ENCODE peak calls at places on chromosomes 12 and 14, in four cellular contexts. N is CD8-positive, alpha-beta memory T cell; H is thoracic aorta; G is body of pancreas. Y is an unnamed sample.

GRCh38 chr12:75487310-75487709 is 6.8 kb downstream of the GLIPR1 start:
- DNase-seq in N (no peak), H (no peak), G (no peak), Y (no peak)

GRCh38 chr12:68200854-68201253 is 24.8 kb downstream of the IL26 start:
- DNase-seq in N (no peak), H (no peak), G (no peak), Y (no peak)

GRCh38 chr12:22682663-22683062 is 57.7 kb downstream of the ETNK1 start:
- DNase-seq in N (no peak), H (no peak), G (no peak), Y (no peak)

GRCh38 chr12:58873496-58873895 is 46.8 kb downstream of the LRIG3 start:
- DNase-seq in N (no peak), H (no peak), G (no peak), Y (no peak)

GRCh38 chr14:23076785-23077408 is 18.0 kb downstream of the ACIN1 start:
- DNase-seq in N (peak; percentile 19), H (no peak), G (no peak), Y (no peak)

GRCh38 chr14:38868415-38869290 is 234.4 kb downstream of the SEC23A start:
- DNase-seq in N (no peak), H (no peak), G (no peak), Y (no peak)

GRCh38 chr12:68317047-68317667 is 15.0 kb downstream of the MDM1 start:
- DNase-seq in N (peak; percentile 38), H (no peak), G (peak; percentile 43), Y (peak; percentile 51)

GRCh38 chr12:98243190-98243589 is 272.2 kb upstream of the TMPO start:
- DNase-seq in N (no peak), H (no peak), G (no peak), Y (no peak)

GRCh38 chr12:85155791-85156190 is 119.6 kb downstream of the LRRIQ1 start:
- DNase-seq in N (no peak), H (no peak), G (no peak), Y (no peak)

GRCh38 chr12:43856932-43857331 is 21.1 kb downstream of the TMEM117 start:
- DNase-seq in N (no peak), H (no peak), G (no peak), Y (no peak)

GRCh38 chr12:65962921-65963883 is 138.9 kb downstream of the HMGA2 start:
- DNase-seq in N (no peak), H (no peak), G (no peak), Y (peak; percentile 67)

GRCh38 chr14:21894003-21894897 is 220.6 kb upstream of the OR4E1 start:
- DNase-seq in N (peak; percentile 20), H (no peak), G (no peak), Y (peak; percentile 23)

GRCh38 chr14:78567343-78567742 is 397.2 kb downstream of the NRXN3 start:
- DNase-seq in N (no peak), H (no peak), G (no peak), Y (no peak)

GRCh38 chr14:89136587-89136986 is 280.4 kb downstream of the FOXN3 start:
- DNase-seq in N (no peak), H (no peak), G (no peak), Y (no peak)

GRCh38 chr12:32309811-32310755 is 89.3 kb upstream of the FGD4 start:
- DNase-seq in N (no peak), H (no peak), G (no peak), Y (peak; percentile 20)

GRCh38 chr12:93318720-93319522 is 58.8 kb upstream of the NUDT4 start:
- DNase-seq in N (no peak), H (no peak), G (no peak), Y (no peak)

GRCh38 chr12:105995986-105996385 is 142.8 kb downstream of the NUAK1 start:
- DNase-seq in N (no peak), H (no peak), G (no peak), Y (no peak)

GRCh38 chr12:13339538-13339937 is 143.0 kb downstream of the EMP1 start:
- DNase-seq in N (no peak), H (no peak), G (no peak), Y (no peak)

GRCh38 chr12:78236264-78236663 is 405.6 kb downstream of the NAV3 start:
- DNase-seq in N (no peak), H (no peak), G (no peak), Y (no peak)

GRCh38 chr12:1779783-1780182 is 40.6 kb upstream of the LRTM2 start:
- DNase-seq in N (no peak), H (no peak), G (no peak), Y (no peak)

GRCh38 chr12:94875525-94875924 is 128.0 kb downstream of the NDUFA12 start:
- DNase-seq in N (no peak), H (no peak), G (no peak), Y (no peak)

DNA sequence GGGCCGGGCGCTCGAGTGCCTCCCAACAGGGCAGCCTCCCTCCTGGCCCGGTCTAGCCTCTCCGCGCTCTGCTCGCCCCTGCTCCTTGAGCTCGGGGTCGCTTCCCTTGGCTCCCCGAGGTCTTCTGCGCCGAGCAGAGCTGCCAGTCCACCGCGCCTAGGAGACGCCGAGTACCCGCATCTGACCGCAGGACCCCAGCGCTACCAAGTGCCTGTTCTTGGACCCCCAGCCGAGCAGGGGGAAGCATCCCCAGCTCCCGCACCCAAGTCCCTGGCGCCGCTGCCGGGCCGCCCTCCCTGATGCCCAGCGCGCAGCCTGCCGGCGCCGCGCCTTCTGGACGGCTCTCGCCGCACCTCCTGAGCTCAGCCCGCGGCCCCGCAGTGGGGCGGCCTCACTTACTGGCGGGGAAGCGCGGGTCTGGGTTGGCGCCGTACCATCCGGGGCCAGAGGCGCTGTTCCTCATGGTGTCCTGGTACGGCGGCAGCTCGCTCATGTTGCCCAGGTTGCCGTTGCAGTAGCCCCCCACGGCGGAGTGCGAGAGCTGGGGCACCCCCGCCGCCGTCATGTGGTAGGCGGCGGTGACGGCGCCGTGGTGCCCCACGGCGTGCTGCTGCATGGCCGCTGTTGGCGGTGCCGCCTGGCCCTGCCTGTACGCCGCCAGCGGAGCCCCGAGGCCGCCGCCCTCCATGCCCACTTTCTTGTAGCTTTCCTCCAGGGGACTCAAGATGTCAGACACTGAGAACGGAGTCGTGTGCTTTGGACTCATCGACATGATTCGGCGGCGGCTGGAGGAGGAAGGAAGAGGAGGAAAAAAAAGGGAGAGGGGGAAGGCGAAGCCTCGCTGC is 1.2 kb downstream of the NKX2-1 start:
- DNase-seq in N (no peak), H (no peak), G (no peak), Y (no peak)
- H3K4me3 ChIP-seq in N (no peak overlapping the region), H (peak overlapping the region; percentile 66), G (no peak overlapping the region), Y (no peak overlapping the region)

DNA sequence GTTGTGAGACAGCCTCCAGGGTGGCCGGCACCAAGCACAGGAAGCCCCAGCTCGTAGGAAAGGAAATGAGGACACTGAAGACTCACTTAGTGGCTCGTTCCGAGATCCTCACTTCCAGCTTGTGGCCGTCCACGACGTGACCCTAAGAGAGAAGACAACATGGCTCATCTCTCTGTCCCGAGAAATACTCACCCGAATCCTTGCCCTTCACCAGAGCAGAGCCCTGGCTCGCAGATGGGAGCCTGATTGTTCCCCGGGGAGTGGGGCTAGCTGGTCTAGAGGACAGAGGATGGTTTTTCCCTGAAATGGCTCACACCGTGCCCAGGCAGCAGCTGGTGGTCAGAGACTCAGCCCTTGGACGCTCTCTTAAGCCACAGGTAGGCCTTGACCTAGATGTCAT is 47.8 kb downstream of the RBM19 start:
- DNase-seq in N (no peak), H (no peak), G (no peak), Y (no peak)
- H3K4me1 ChIP-seq in N (no peaks in the 10 kb centered on the region), H (no peaks in the 10 kb centered on the region), G (no peaks in the 10 kb centered on the region), Y (no peaks in the 10 kb centered on the region)

GRCh38 chr14:56342419-56342901 is 224.2 kb downstream of the PELI2 start:
- DNase-seq in N (no peak), H (no peak), G (no peak), Y (no peak)

GRCh38 chr14:56340921-56341320 is 222.7 kb downstream of the PELI2 start:
- DNase-seq in N (no peak), H (no peak), G (no peak), Y (no peak)

GRCh38 chr14:56339855-56340701 is 221.9 kb downstream of the PELI2 start:
- DNase-seq in N (peak; percentile 11), H (peak; percentile 29), G (peak; percentile 53), Y (peak; percentile 87)

GRCh38 chr14:56338674-56339073 is 220.5 kb downstream of the PELI2 start:
- DNase-seq in N (no peak), H (no peak), G (no peak), Y (no peak)

DNA sequence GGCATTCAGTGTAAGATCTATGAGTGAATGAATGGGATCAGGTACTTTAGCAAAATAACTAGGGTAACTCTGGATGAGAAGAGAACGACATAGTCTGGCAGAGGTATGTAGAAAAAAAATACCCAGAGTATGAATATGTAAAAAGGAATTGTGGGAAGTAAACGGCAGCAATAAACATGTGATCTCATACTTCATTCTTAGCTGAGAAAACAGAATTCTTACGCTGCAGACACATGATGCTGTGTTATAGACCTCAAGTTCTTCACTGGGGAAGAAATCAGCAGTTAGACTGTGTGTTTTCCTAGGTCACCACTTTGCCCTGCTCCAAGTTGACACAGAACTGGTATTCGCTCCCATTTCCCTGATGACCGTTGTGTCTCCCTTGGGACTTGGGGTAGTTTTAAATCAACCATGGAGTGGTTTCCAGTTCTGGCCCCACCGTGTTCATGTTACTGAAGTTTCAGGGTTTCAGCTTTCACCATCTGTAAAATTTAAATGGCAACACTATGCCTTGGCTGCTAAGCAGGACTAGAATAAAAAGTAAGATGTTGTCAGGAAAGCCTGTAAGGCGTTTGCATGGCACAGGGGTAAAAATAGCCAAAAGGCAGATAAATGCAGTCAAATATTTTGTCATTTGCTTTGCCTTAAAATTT is 223.7 kb downstream of the PELI2 start:
- DNase-seq in N (no peak), H (no peak), G (no peak), Y (no peak)
- H3K4me3 ChIP-seq in N (no peak overlapping the region), H (peak overlapping the region; percentile 42), G (no peak overlapping the region), Y (no peak overlapping the region)

GRCh38 chr14:104795781-104796681 is 483 bp upstream of the AKT1 start:
- DNase-seq in N (no peak), H (no peak), G (peak; percentile 64), Y (peak; percentile 43)
- H3K4me1 ChIP-seq in N (peaks cover 36% of the 10 kb centered on the region), H (peaks cover 29% of the 10 kb centered on the region), G (peaks cover 70% of the 10 kb centered on the region), Y (peaks cover 57% of the 10 kb centered on the region)

GRCh38 chr12:54389139-54389508 is 4.6 kb upstream of the ZNF385A start:
- DNase-seq in N (no peak), H (no peak), G (no peak), Y (no peak)

GRCh38 chr12:54386781-54387467 is 2.4 kb upstream of the ZNF385A start:
- DNase-seq in N (no peak), H (no peak), G (no peak), Y (no peak)

GRCh38 chr12:54389536-54390175 is 5.1 kb upstream of the ZNF385A start:
- DNase-seq in N (no peak), H (no peak), G (no peak), Y (no peak)

GRCh38 chr12:54390176-54390667 is 5.7 kb upstream of the ZNF385A start:
- DNase-seq in N (no peak), H (no peak), G (no peak), Y (no peak)

GRCh38 chr12:54388214-54389138 is 3.9 kb upstream of the ZNF385A start:
- DNase-seq in N (no peak), H (no peak), G (no peak), Y (no peak)
- H3K4me3 ChIP-seq in N (no peak overlapping the region), H (no peak overlapping the region), G (no peak overlapping the region), Y (no peak overlapping the region)

GRCh38 chr14:104201063-104201462 is 62.7 kb downstream of the KIF26A start:
- DNase-seq in N (no peak), H (no peak), G (no peak), Y (no peak)
- H3K4me1 ChIP-seq in N (no peaks in the 10 kb centered on the region), H (no peaks in the 10 kb centered on the region), G (peaks cover 13% of the 10 kb centered on the region), Y (peaks cover 7% of the 10 kb centered on the region)